ENCODE peak calls at places on chromosome 4, in four cellular contexts. H, V, O and Q are unnamed samples.
A peak's percentile ranks its signal among the peaks of the same experiment; 100 is the strongest.

GRCh38 chr4:81504685-81505598 is 33.2 kb upstream of the RASGEF1B start:
- DNase-seq in H (no peak), V (no peak), O (no peak), Q (no peak)

GRCh38 chr4:68498413-68499007 is 51.2 kb downstream of the TMPRSS11E start:
- DNase-seq in H (peak; percentile 29), V (peak; percentile 30), O (peak; percentile 78), Q (peak; percentile 46)

GRCh38 chr4:14771091-14771490 is 231.2 kb upstream of the CPEB2 start:
- DNase-seq in H (no peak), V (no peak), O (no peak), Q (no peak)

GRCh38 chr4:924107-925096 is 7.7 kb downstream of the GAK start:
- DNase-seq in H (peak; percentile 79), V (peak; percentile 50), O (no peak), Q (no peak)

GRCh38 chr4:67126115-67126514 is 419.2 kb downstream of the CENPC start:
- DNase-seq in H (no peak), V (no peak), O (no peak), Q (no peak)

GRCh38 chr4:84503495-84504437 is 4.7 kb upstream of the NKX6-1 start:
- DNase-seq in H (peak; percentile 61), V (no peak), O (peak; percentile 46), Q (peak; percentile 70)

GRCh38 chr4:37905526-37906169 is 14.8 kb downstream of the TBC1D1 start:
- DNase-seq in H (no peak), V (no peak), O (no peak), Q (no peak)

GRCh38 chr4:53192017-53192416 is 173.8 kb downstream of the SCFD2 start:
- DNase-seq in H (no peak), V (no peak), O (no peak), Q (no peak)

DNA sequence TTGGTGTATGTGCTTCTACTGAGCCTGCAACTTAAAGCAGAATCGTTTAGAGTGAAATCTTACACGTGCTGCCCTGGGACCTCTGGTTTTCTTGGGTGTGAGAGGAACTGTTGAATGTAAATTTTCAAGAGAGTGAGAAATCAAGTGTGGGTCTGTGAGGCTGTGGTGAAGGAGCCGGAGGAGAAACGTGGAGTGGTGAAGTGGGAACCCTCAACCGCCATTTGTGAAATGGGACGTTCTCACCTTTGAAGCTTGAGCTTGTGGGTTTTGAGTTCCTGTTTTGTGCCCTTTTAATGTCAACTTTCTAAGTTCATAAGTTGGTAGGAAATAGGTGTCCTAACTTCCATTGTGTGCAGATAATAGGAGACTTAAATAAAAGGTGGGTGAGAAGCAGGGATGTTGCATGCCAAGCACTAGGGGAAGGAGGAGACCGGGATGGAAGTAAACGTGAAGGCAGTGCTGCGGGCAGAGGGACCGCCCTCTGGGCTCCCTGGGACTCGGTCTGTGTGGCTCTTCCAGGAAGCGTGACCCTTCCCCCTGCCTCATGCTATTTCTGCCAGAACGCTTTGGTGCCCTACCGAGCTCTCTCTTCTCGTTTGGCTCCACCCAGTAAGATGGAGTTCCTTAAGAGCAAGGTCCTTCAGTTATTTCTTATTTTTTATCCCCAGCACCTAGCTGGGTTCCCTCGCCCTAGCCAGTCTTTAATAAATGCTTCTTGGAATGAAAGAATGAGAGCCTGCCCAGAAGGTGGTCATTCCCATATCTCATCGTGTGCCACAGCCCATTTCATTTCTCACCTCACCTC is 56.0 kb downstream of the TMEM131L start:
- DNase-seq in H (no peak), V (peak; percentile 71), O (no peak), Q (no peak)
- TF ChIP-seq FOXK2 in H (no peak), V (no peak), O (no peak), Q (no peak)

DNA sequence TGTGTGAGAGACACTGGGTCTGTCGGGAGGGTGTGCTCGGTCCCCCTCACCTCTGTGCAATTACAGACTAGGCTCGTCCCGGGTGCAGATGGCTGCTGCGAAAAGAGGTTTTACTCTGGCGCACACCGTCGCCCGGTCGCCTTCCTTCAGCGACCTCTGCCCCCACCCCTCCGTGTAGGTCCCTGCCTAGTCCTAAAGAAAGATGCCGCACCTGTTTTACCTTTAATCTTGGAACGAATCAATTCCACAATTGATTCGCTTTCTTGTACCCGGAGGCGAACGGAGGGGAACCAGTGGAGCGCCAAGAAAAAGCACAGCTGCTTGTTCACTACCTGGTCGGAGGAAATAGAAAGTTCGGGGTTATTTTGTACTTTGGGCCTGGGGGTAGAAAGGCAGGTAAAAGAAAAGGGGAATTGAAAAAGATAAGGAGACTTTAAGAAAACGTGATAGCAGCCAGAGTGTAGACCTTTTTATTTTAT is 1.2 kb downstream of the NPNT start:
- DNase-seq in H (no peak), V (no peak), O (no peak), Q (no peak)
- TF ChIP-seq FOXK2 in H (no peak), V (no peak), O (no peak), Q (no peak)

GRCh38 chr4:69549651-69550050 is 53.9 kb upstream of the UGT2B4 start:
- DNase-seq in H (no peak), V (no peak), O (no peak), Q (no peak)

GRCh38 chr4:69546121-69546520 is 50.4 kb upstream of the UGT2B4 start:
- DNase-seq in H (no peak), V (no peak), O (no peak), Q (no peak)
- TF ChIP-seq FOXK2 in H (no peak), V (no peak), O (no peak), Q (no peak)

GRCh38 chr4:121330180-121330665 is 50.6 kb downstream of the QRFPR start:
- DNase-seq in H (no peak), V (no peak), O (no peak), Q (no peak)
- TF ChIP-seq FOXK2 in H (no peak), V (no peak), O (no peak), Q (no peak)

GRCh38 chr4:25654971-25655963 is at the start of gene SLC34A2:
- DNase-seq in H (no peak), V (no peak), O (peak; percentile 7), Q (no peak)
- TF ChIP-seq FOXK2 in H (no peak), V (no peak), O (no peak), Q (no peak)